ENCODE peak calls at places on chromosomes 6 and 20, in eight cellular contexts. One of them, this sample, is unnamed. For H3K4me1, the result is how much of the 10 kb centered on the place peaks cover.

GRCh38 chr6:161660666-161661571 is 387.1 kb upstream of the AGPAT4 start:
- DNase-seq in PC-3: peak
- DNase-seq in GM23338: no peak
- DNase-seq in psoas muscle: no peak
- DNase-seq in neural progenitor cell: no peak
- DNase-seq in pancreas: no peak
- DNase-seq in right lobe of liver: no peak
- DNase-seq in GM12878: no peak
- DNase-seq in this sample: no peak

GRCh38 chr20:45117581-45117980 is 2.6 kb upstream of the WFDC5 start:
- DNase-seq in PC-3: peak
- DNase-seq in right lobe of liver: no peak
- DNase-seq in neural progenitor cell: no peak
- DNase-seq in psoas muscle: no peak
- DNase-seq in pancreas: no peak
- DNase-seq in GM12878: no peak
- DNase-seq in GM23338: no peak
- DNase-seq in this sample: no peak

GRCh38 chr20:50980851-50981713 is 22.5 kb downstream of the MOCS3 start:
- DNase-seq in right lobe of liver: no peak
- DNase-seq in PC-3: peak
- DNase-seq in psoas muscle: no peak
- DNase-seq in GM12878: peak
- DNase-seq in pancreas: peak
- DNase-seq in GM23338: peak
- DNase-seq in neural progenitor cell: peak
- DNase-seq in this sample: peak

GRCh38 chr20:46350986-46351267 is 42.6 kb upstream of the CDH22 start:
- DNase-seq in GM23338: peak
- DNase-seq in PC-3: no peak
- DNase-seq in neural progenitor cell: peak
- DNase-seq in GM12878: no peak
- DNase-seq in right lobe of liver: no peak
- DNase-seq in psoas muscle: no peak
- DNase-seq in pancreas: no peak
- DNase-seq in this sample: no peak

GRCh38 chr6:68718379-68719073 is 83.4 kb downstream of the ADGRB3 start:
- DNase-seq in GM12878: no peak
- DNase-seq in right lobe of liver: no peak
- DNase-seq in pancreas: no peak
- DNase-seq in neural progenitor cell: no peak
- DNase-seq in psoas muscle: no peak
- DNase-seq in PC-3: peak
- DNase-seq in GM23338: no peak
- DNase-seq in this sample: no peak

GRCh38 chr6:40668203-40668602 is 81.0 kb upstream of the LRFN2 start:
- DNase-seq in PC-3: no peak
- DNase-seq in psoas muscle: no peak
- DNase-seq in GM12878: no peak
- DNase-seq in neural progenitor cell: no peak
- DNase-seq in GM23338: no peak
- DNase-seq in pancreas: no peak
- DNase-seq in right lobe of liver: no peak
- DNase-seq in this sample: no peak

GRCh38 chr6:14889172-14889571 is 356.7 kb upstream of the JARID2 start:
- DNase-seq in right lobe of liver: no peak
- DNase-seq in pancreas: no peak
- DNase-seq in neural progenitor cell: no peak
- DNase-seq in PC-3: peak
- DNase-seq in psoas muscle: no peak
- DNase-seq in GM12878: no peak
- DNase-seq in GM23338: no peak
- DNase-seq in this sample: no peak

GRCh38 chr6:163652328-163652727 is 237.8 kb downstream of the QKI start:
- DNase-seq in psoas muscle: no peak
- DNase-seq in PC-3: no peak
- DNase-seq in GM12878: no peak
- DNase-seq in GM23338: no peak
- DNase-seq in pancreas: no peak
- DNase-seq in right lobe of liver: no peak
- DNase-seq in neural progenitor cell: no peak
- DNase-seq in this sample: no peak

GRCh38 chr6:157668690-157669089 is 154.4 kb upstream of the SNX9 start:
- DNase-seq in neural progenitor cell: no peak
- DNase-seq in pancreas: no peak
- DNase-seq in psoas muscle: no peak
- DNase-seq in GM12878: no peak
- DNase-seq in PC-3: no peak
- DNase-seq in right lobe of liver: no peak
- DNase-seq in GM23338: no peak
- DNase-seq in this sample: no peak

GRCh38 chr6:53795702-53796450 is 1.1 kb downstream of the LRRC1 start:
- DNase-seq in pancreas: peak
- DNase-seq in PC-3: peak
- DNase-seq in GM23338: peak
- DNase-seq in neural progenitor cell: peak
- DNase-seq in right lobe of liver: peak
- DNase-seq in GM12878: no peak
- DNase-seq in psoas muscle: peak
- DNase-seq in this sample: peak

GRCh38 chr6:2640551-2640950 is 110.2 kb downstream of the MYLK4 start:
- DNase-seq in psoas muscle: no peak
- DNase-seq in right lobe of liver: no peak
- DNase-seq in PC-3: no peak
- DNase-seq in neural progenitor cell: no peak
- DNase-seq in GM23338: no peak
- DNase-seq in pancreas: no peak
- DNase-seq in GM12878: no peak
- DNase-seq in this sample: no peak

GRCh38 chr20:63693079-63693974 is 3.1 kb upstream of the TNFRSF6B start:
- DNase-seq in pancreas: no peak
- DNase-seq in GM12878: no peak
- DNase-seq in GM23338: no peak
- DNase-seq in psoas muscle: peak
- DNase-seq in PC-3: no peak
- DNase-seq in right lobe of liver: peak
- DNase-seq in neural progenitor cell: no peak
- DNase-seq in this sample: no peak

GRCh38 chr6:143696327-143697000 is 18.7 kb downstream of the PHACTR2 start:
- DNase-seq in right lobe of liver: no peak
- DNase-seq in PC-3: no peak
- DNase-seq in GM23338: no peak
- DNase-seq in neural progenitor cell: no peak
- DNase-seq in GM12878: no peak
- DNase-seq in psoas muscle: no peak
- DNase-seq in pancreas: no peak
- DNase-seq in this sample: no peak

GRCh38 chr6:90079555-90080490 is 185.6 kb downstream of the GJA10 start:
- DNase-seq in neural progenitor cell: no peak
- DNase-seq in GM23338: no peak
- DNase-seq in psoas muscle: no peak
- DNase-seq in right lobe of liver: no peak
- DNase-seq in pancreas: no peak
- DNase-seq in GM12878: no peak
- DNase-seq in PC-3: no peak
- DNase-seq in this sample: no peak

GRCh38 chr20:46928580-46929132 is 34.0 kb downstream of the EYA2 start:
- DNase-seq in right lobe of liver: no peak
- DNase-seq in psoas muscle: peak
- DNase-seq in neural progenitor cell: peak
- DNase-seq in PC-3: no peak
- DNase-seq in pancreas: no peak
- DNase-seq in GM12878: no peak
- DNase-seq in GM23338: peak
- DNase-seq in this sample: no peak

GRCh38 chr6:158500016-158500735 is 59.7 kb upstream of the TMEM181 start:
- DNase-seq in GM23338: no peak
- DNase-seq in right lobe of liver: no peak
- DNase-seq in psoas muscle: no peak
- DNase-seq in pancreas: no peak
- DNase-seq in GM12878: no peak
- DNase-seq in PC-3: peak
- DNase-seq in neural progenitor cell: no peak
- DNase-seq in this sample: no peak

GRCh38 chr6:105941616-105942412 is 144.3 kb upstream of the PRDM1 start:
- DNase-seq in PC-3: no peak
- DNase-seq in psoas muscle: no peak
- DNase-seq in GM12878: no peak
- DNase-seq in neural progenitor cell: no peak
- DNase-seq in pancreas: no peak
- DNase-seq in GM23338: no peak
- DNase-seq in right lobe of liver: no peak
- DNase-seq in this sample: no peak
- H3K27ac ChIP-seq in PC-3: no peak
- H3K27ac ChIP-seq in psoas muscle: no peak
- H3K27ac ChIP-seq in GM12878: no peak
- H3K27ac ChIP-seq in neural progenitor cell: no peak
- H3K27ac ChIP-seq in pancreas: no peak
- H3K27ac ChIP-seq in GM23338: no peak
- H3K27ac ChIP-seq in right lobe of liver: no peak
- H3K27ac ChIP-seq in this sample: no peak

DNA sequence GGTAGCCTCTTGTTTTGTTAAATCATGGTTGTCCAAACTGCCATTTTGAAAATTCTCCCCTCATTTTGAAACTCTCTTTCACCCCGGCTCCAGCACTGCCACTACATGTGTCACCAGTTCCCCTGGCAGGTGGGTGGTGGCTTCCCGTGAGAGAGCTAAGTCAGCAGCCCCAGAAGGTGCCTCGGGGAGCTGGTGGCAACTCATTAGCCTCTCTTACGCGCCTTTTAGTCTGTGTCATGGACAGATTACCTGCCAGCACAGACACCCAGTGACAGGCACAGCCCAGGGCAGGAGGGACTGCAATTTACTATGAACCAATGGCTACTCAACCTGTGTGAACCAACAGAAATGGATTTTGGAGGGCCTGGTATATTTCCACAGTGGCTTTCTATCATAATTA is 147.1 kb upstream of the SASH1 start:
- DNase-seq in PC-3: no peak
- DNase-seq in pancreas: no peak
- DNase-seq in right lobe of liver: no peak
- DNase-seq in GM12878: no peak
- DNase-seq in GM23338: no peak
- DNase-seq in neural progenitor cell: no peak
- DNase-seq in psoas muscle: no peak
- DNase-seq in this sample: no peak
- TF ChIP-seq CTCF in PC-3: no peak
- TF ChIP-seq CTCF in pancreas: no peak
- TF ChIP-seq CTCF in right lobe of liver: no peak
- TF ChIP-seq CTCF in GM12878: no peak
- TF ChIP-seq CTCF in GM23338: no peak
- TF ChIP-seq CTCF in neural progenitor cell: no peak
- TF ChIP-seq CTCF in psoas muscle: no peak
- TF ChIP-seq CTCF in this sample: no peak

GRCh38 chr20:49557449-49557848 is 10.5 kb downstream of the PTGIS start:
- DNase-seq in GM23338: no peak
- DNase-seq in PC-3: no peak
- DNase-seq in right lobe of liver: no peak
- DNase-seq in pancreas: no peak
- DNase-seq in GM12878: no peak
- DNase-seq in psoas muscle: no peak
- DNase-seq in neural progenitor cell: no peak
- DNase-seq in this sample: no peak
- H3K4me1 ChIP-seq in GM23338: under half
- H3K4me1 ChIP-seq in PC-3: under half
- H3K4me1 ChIP-seq in right lobe of liver: under half
- H3K4me1 ChIP-seq in pancreas: under half
- H3K4me1 ChIP-seq in GM12878: under half
- H3K4me1 ChIP-seq in psoas muscle: under half
- H3K4me1 ChIP-seq in neural progenitor cell: under half
- H3K4me1 ChIP-seq in this sample: under half

DNA sequence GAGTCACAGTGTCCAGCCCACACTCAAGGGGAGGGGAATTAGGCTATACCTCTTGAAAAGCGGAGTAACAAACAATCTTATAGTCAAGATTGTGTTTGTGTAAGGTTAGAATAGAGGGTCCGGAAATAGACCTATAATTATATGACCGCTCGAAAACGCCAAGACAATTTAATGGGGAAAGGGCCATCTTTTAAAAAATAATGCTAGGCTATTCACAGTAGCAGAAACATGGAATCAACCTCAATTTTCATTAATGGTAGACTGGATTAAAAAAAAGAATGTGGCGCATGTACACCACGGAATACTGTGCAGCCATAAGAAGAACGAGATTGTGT is 30.0 kb downstream of the TOP1 start:
- DNase-seq in GM23338: no peak
- DNase-seq in neural progenitor cell: no peak
- DNase-seq in right lobe of liver: no peak
- DNase-seq in psoas muscle: no peak
- DNase-seq in pancreas: no peak
- DNase-seq in GM12878: no peak
- DNase-seq in PC-3: no peak
- DNase-seq in this sample: no peak
- H3K27ac ChIP-seq in GM23338: no peak
- H3K27ac ChIP-seq in neural progenitor cell: no peak
- H3K27ac ChIP-seq in right lobe of liver: no peak
- H3K27ac ChIP-seq in psoas muscle: no peak
- H3K27ac ChIP-seq in pancreas: no peak
- H3K27ac ChIP-seq in GM12878: no peak
- H3K27ac ChIP-seq in PC-3: peak
- H3K27ac ChIP-seq in this sample: no peak

GRCh38 chr6:25781134-25781533 is 26.6 kb downstream of the SLC17A4 start:
- DNase-seq in psoas muscle: no peak
- DNase-seq in PC-3: no peak
- DNase-seq in GM12878: no peak
- DNase-seq in pancreas: no peak
- DNase-seq in GM23338: no peak
- DNase-seq in right lobe of liver: no peak
- DNase-seq in neural progenitor cell: no peak
- DNase-seq in this sample: no peak
- TF ChIP-seq CTCF in psoas muscle: no peak
- TF ChIP-seq CTCF in PC-3: no peak
- TF ChIP-seq CTCF in GM12878: no peak
- TF ChIP-seq CTCF in pancreas: no peak
- TF ChIP-seq CTCF in GM23338: no peak
- TF ChIP-seq CTCF in right lobe of liver: no peak
- TF ChIP-seq CTCF in neural progenitor cell: no peak
- TF ChIP-seq CTCF in this sample: no peak

This sample was measured in ovary.